ENCODE peak calls at places on chromosomes 4 and X, in seven cellular contexts. M, W, L, O, E, T and H are unnamed samples.

GRCh38 chr4:7364979-7365378 is 69.8 kb downstream of the PSAPL1 start:
- DNase-seq in M (no peak), W (no peak), L (no peak), O (no peak), E (no peak), T (no peak), H (no peak)

GRCh38 chr4:79042079-79042674 is 102.9 kb upstream of the PAQR3 start:
- DNase-seq in M (no peak), W (peak), L (peak), O (no peak), E (peak), T (peak), H (no peak)

GRCh38 chr4:2634014-2634413 is 97.6 kb downstream of the FAM193A start:
- DNase-seq in M (no peak), W (no peak), L (no peak), O (no peak), E (no peak), T (no peak), H (no peak)

GRCh38 chr4:14262221-14262620 is 634.7 kb upstream of the BOD1L1 start:
- DNase-seq in M (no peak), W (no peak), L (no peak), O (no peak), E (no peak), T (no peak), H (no peak)

GRCh38 chr4:8533274-8533865 is 46.8 kb upstream of the GPR78 start:
- DNase-seq in M (no peak), W (no peak), L (no peak), O (no peak), E (no peak), T (no peak), H (no peak)

GRCh38 chrX:45767021-45767491 is 566.4 kb upstream of the DIPK2B start:
- DNase-seq in M (no peak), W (no peak), L (peak), O (no peak), E (peak), T (peak), H (no peak)

GRCh38 chr4:113686950-113687718 is 74.4 kb downstream of the CAMK2D start:
- DNase-seq in M (no peak), W (no peak), L (no peak), O (no peak), E (peak), T (no peak), H (no peak)

GRCh38 chr4:122576261-122577188 is 44.3 kb downstream of the IL21 start:
- DNase-seq in M (peak), W (peak), L (peak), O (no peak), E (peak), T (peak), H (no peak)

GRCh38 chr4:88759039-88759631 is 61.5 kb upstream of the NAP1L5 start:
- DNase-seq in M (no peak), W (peak), L (peak), O (no peak), E (peak), T (peak), H (no peak)

GRCh38 chr4:123505077-123505456 is 108.5 kb downstream of the SPRY1 start:
- DNase-seq in M (no peak), W (peak), L (no peak), O (no peak), E (peak), T (no peak), H (no peak)

GRCh38 chrX:96792047-96792446 is 91.7 kb upstream of the RPA4 start:
- DNase-seq in M (no peak), W (no peak), L (no peak), O (no peak), E (no peak), T (no peak), H (no peak)

GRCh38 chrX:109389917-109390316 is 92.0 kb downstream of the GUCY2F start:
- DNase-seq in M (no peak), W (no peak), L (no peak), O (no peak), E (no peak), T (no peak), H (no peak)
- TF ChIP-seq CTCF in M (no peak), W (no peak), L (no peak), O (no peak), E (no peak), T (no peak), H (no peak)

GRCh38 chrX:131830400-131831184 is 192.5 kb upstream of the STK26 start:
- DNase-seq in M (peak), W (peak), L (peak), O (peak), E (peak), T (peak), H (peak)
- TF ChIP-seq CTCF in M (no peak), W (peak), L (peak), O (peak), E (peak), T (peak), H (peak)

DNA sequence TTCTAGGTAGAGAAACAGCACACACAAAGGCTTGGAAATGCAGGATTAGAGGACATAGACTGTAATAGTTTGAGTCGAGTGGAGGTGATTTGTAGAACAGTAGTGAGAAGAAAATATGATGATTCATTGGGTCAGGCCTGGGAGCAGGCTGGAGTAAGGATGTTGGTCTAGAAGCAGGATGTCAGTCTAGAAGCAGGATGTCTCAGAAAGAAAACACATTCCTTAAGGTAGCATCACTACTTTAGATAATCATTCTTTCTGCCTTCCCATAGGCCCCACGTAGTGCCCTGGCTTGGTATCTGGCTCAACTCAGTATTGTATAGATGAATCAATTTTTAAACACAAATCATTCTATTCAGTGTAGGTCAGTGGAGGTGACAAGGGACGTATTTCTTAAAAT is 11.2 kb upstream of the DACH2 start:
- DNase-seq in M (no peak), W (no peak), L (peak), O (no peak), E (peak), T (peak), H (no peak)
- TF ChIP-seq CTCF in M (no peak), W (no peak), L (no peak), O (no peak), E (no peak), T (no peak), H (no peak)

GRCh38 chr4:121277194-121278105 is 103.4 kb downstream of the QRFPR start:
- DNase-seq in M (no peak), W (peak), L (peak), O (no peak), E (peak), T (peak), H (no peak)
- TF ChIP-seq CTCF in M (no peak), W (peak), L (peak), O (no peak), E (peak), T (peak), H (no peak)

GRCh38 chr4:187993827-187994226 is 1.7 kb upstream of the ZFP42 start:
- DNase-seq in M (no peak), W (peak), L (no peak), O (no peak), E (peak), T (no peak), H (no peak)
- TF ChIP-seq CTCF in M (no peak), W (peak), L (peak), O (no peak), E (peak), T (peak), H (no peak)

GRCh38 chr4:152098365-152099060 is 337.7 kb upstream of the GATB start:
- DNase-seq in M (no peak), W (no peak), L (no peak), O (no peak), E (no peak), T (no peak), H (no peak)

GRCh38 chr4:152099061-152099425 is 338.2 kb upstream of the GATB start:
- DNase-seq in M (no peak), W (no peak), L (no peak), O (no peak), E (no peak), T (no peak), H (no peak)

GRCh38 chr4:152100378-152101201 is 339.8 kb upstream of the GATB start:
- DNase-seq in M (peak), W (no peak), L (no peak), O (no peak), E (no peak), T (peak), H (no peak)

GRCh38 chr4:152101546-152102183 is 340.9 kb upstream of the GATB start:
- DNase-seq in M (no peak), W (no peak), L (no peak), O (no peak), E (no peak), T (no peak), H (no peak)

DNA sequence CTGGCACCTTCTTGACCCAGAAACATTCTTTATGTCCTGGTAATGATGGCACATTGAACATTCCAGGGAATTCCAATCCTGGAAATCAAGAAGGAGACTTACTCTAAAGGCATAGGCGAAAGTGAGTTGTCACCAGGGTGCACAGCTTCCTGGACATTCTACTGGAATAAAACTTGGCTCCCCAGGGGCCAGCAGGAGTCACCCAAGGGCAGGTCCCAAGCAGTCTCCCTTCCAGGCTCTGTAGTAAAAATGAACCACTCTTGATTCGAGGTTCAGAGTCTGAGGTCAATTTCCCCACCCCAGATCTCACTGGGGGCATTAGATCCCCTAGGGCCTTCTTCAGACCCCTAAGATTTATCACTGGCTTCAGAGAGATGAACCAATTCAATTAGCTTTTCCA is 338.7 kb upstream of the GATB start:
- DNase-seq in M (no peak), W (no peak), L (no peak), O (no peak), E (no peak), T (no peak), H (no peak)
- TF ChIP-seq CTCF in M (peak), W (no peak), L (peak), O (no peak), E (no peak), T (no peak), H (no peak)

GRCh38 chr4:150720973-150721518 is 139.1 kb downstream of the MAB21L2 start:
- DNase-seq in M (no peak), W (no peak), L (no peak), O (no peak), E (no peak), T (no peak), H (no peak)

GRCh38 chr4:150717952-150718351 is 136.0 kb downstream of the MAB21L2 start:
- DNase-seq in M (no peak), W (no peak), L (no peak), O (no peak), E (no peak), T (no peak), H (no peak)

GRCh38 chr4:150723727-150724411 is 141.9 kb downstream of the MAB21L2 start:
- DNase-seq in M (no peak), W (no peak), L (no peak), O (no peak), E (no peak), T (no peak), H (no peak)

GRCh38 chr4:150725957-150726523 is 144.1 kb downstream of the MAB21L2 start:
- DNase-seq in M (no peak), W (no peak), L (no peak), O (no peak), E (no peak), T (no peak), H (no peak)

DNA sequence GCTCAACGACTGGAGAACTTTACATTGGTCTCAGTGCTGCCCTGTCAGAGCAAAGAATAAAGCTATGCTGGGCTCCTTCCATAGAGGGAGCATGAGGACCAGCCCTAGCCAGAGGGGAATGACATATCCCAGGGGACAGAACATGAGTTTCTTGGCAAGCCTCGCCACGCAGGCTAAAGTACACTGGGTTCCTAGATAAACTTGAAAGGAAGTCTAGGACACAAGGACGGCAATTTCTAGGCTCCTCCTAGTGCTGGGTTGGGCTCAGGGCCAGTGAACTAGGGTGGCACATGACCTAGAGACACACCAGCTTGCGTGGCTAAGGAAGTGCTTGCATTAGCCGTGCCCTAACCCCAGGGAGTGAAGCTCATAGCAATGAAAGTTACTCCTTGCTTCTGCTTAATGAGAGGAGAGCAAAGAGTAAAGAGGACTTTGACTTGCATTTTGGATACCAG is 141.0 kb downstream of the MAB21L2 start:
- DNase-seq in M (no peak), W (peak), L (no peak), O (peak), E (peak), T (peak), H (no peak)
- TF ChIP-seq CTCF in M (no peak), W (peak), L (no peak), O (no peak), E (peak), T (peak), H (no peak)

GRCh38 chrX:1481636-1482529 is 29.2 kb upstream of the ASMTL start:
- DNase-seq in M (peak), W (peak), L (peak), O (peak), E (peak), T (peak), H (no peak)
- TF ChIP-seq CTCF in M (no peak), W (no peak), L (peak), O (no peak), E (no peak), T (no peak), H (no peak)

GRCh38 chr4:6044805-6045204 is 26.6 kb upstream of the C4orf50 start:
- DNase-seq in M (no peak), W (no peak), L (no peak), O (no peak), E (no peak), T (no peak), H (no peak)
- TF ChIP-seq CTCF in M (no peak), W (no peak), L (no peak), O (no peak), E (no peak), T (no peak), H (no peak)

GRCh38 chrX:120087289-120088017 is 10.0 kb upstream of the RHOXF2B start:
- DNase-seq in M (no peak), W (no peak), L (no peak), O (no peak), E (no peak), T (no peak), H (no peak)

DNA sequence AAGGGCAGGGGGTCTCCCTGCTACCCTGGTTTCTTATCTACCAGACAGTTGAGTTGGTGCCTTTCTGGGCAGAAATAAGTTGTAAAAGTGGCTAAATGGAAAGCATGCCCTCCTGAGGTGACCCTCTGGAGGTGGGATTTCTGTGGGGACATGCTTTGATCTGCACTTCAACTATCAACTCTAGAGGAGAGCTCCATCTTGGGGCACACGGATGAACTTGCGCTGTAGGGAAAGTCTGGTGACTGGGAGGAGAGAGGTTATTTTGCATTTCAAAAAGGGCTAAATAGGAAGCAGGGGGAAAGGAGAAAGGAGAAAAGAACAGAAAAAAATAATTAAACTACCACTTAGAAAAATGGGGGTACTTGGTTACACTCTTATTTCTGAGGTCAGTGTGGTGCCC is 12.7 kb upstream of the RHOXF2B start:
- DNase-seq in M (no peak), W (no peak), L (no peak), O (no peak), E (no peak), T (no peak), H (no peak)
- TF ChIP-seq CTCF in M (no peak), W (no peak), L (no peak), O (no peak), E (no peak), T (peak), H (no peak)